ENCODE peak calls at places on chromosomes 1 and 21, in four cellular contexts. One of them, this sample, is unnamed.

GRCh38 chr1:2021550-2021949 is 2.4 kb downstream of the GABRD start:
- DNase-seq in stimulated activated CD4-positive, alpha-beta T cell treated with anti-CD3 and anti-CD28 coated beads, Interleukin-1b, Interleukin-23, amount 100 ng/mL, for 1 hour: no peak
- DNase-seq in T47D: no peak
- DNase-seq in NCI-H1092 treated with DMSO at 0.1 percent for 48 hours: no peak
- DNase-seq in this sample: no peak

GRCh38 chr1:109235137-109235536 is 14.2 kb upstream of the CELSR2 start:
- DNase-seq in stimulated activated CD4-positive, alpha-beta T cell treated with anti-CD3 and anti-CD28 coated beads, Interleukin-1b, Interleukin-23, amount 100 ng/mL, for 1 hour: no peak
- DNase-seq in T47D: no peak
- DNase-seq in NCI-H1092 treated with DMSO at 0.1 percent for 48 hours: no peak
- DNase-seq in this sample: no peak

GRCh38 chr1:149845416-149845815 is 54.0 kb upstream of the BOLA1 start:
- DNase-seq in stimulated activated CD4-positive, alpha-beta T cell treated with anti-CD3 and anti-CD28 coated beads, Interleukin-1b, Interleukin-23, amount 100 ng/mL, for 1 hour: no peak
- DNase-seq in T47D: no peak
- DNase-seq in NCI-H1092 treated with DMSO at 0.1 percent for 48 hours: no peak
- DNase-seq in this sample: no peak

GRCh38 chr21:35178812-35179211 is 129.7 kb upstream of the RUNX1 start:
- DNase-seq in stimulated activated CD4-positive, alpha-beta T cell treated with anti-CD3 and anti-CD28 coated beads, Interleukin-1b, Interleukin-23, amount 100 ng/mL, for 1 hour: no peak
- DNase-seq in T47D: no peak
- DNase-seq in NCI-H1092 treated with DMSO at 0.1 percent for 48 hours: no peak
- DNase-seq in this sample: no peak

GRCh38 chr1:6450943-6451373 is 15.0 kb downstream of the TNFRSF25 start:
- DNase-seq in stimulated activated CD4-positive, alpha-beta T cell treated with anti-CD3 and anti-CD28 coated beads, Interleukin-1b, Interleukin-23, amount 100 ng/mL, for 1 hour: no peak
- DNase-seq in T47D: no peak
- DNase-seq in NCI-H1092 treated with DMSO at 0.1 percent for 48 hours: no peak
- DNase-seq in this sample: peak; percentile 80

GRCh38 chr1:186188004-186188539 is 187.0 kb downstream of the TPR start:
- DNase-seq in stimulated activated CD4-positive, alpha-beta T cell treated with anti-CD3 and anti-CD28 coated beads, Interleukin-1b, Interleukin-23, amount 100 ng/mL, for 1 hour: no peak
- DNase-seq in T47D: no peak
- DNase-seq in NCI-H1092 treated with DMSO at 0.1 percent for 48 hours: no peak
- DNase-seq in this sample: no peak

GRCh38 chr1:157967205-157967604 is 26.2 kb upstream of the KIRREL1 start:
- DNase-seq in stimulated activated CD4-positive, alpha-beta T cell treated with anti-CD3 and anti-CD28 coated beads, Interleukin-1b, Interleukin-23, amount 100 ng/mL, for 1 hour: no peak
- DNase-seq in T47D: no peak
- DNase-seq in NCI-H1092 treated with DMSO at 0.1 percent for 48 hours: no peak
- DNase-seq in this sample: no peak

GRCh38 chr1:93905734-93906133 is 3.5 kb downstream of the GCLM start:
- DNase-seq in stimulated activated CD4-positive, alpha-beta T cell treated with anti-CD3 and anti-CD28 coated beads, Interleukin-1b, Interleukin-23, amount 100 ng/mL, for 1 hour: no peak
- DNase-seq in T47D: no peak
- DNase-seq in NCI-H1092 treated with DMSO at 0.1 percent for 48 hours: no peak
- DNase-seq in this sample: peak; percentile 41

GRCh38 chr1:28737245-28738137 is 751 bp downstream of the YTHDF2 start:
- DNase-seq in stimulated activated CD4-positive, alpha-beta T cell treated with anti-CD3 and anti-CD28 coated beads, Interleukin-1b, Interleukin-23, amount 100 ng/mL, for 1 hour: no peak
- DNase-seq in T47D: peak; percentile 13
- DNase-seq in NCI-H1092 treated with DMSO at 0.1 percent for 48 hours: peak; percentile 77
- DNase-seq in this sample: peak; percentile 43

GRCh38 chr1:59310527-59310926 is 13.6 kb downstream of the FGGY start:
- DNase-seq in stimulated activated CD4-positive, alpha-beta T cell treated with anti-CD3 and anti-CD28 coated beads, Interleukin-1b, Interleukin-23, amount 100 ng/mL, for 1 hour: no peak
- DNase-seq in T47D: no peak
- DNase-seq in NCI-H1092 treated with DMSO at 0.1 percent for 48 hours: no peak
- DNase-seq in this sample: no peak

GRCh38 chr1:192475970-192476369 is 99.6 kb upstream of the RGS1 start:
- DNase-seq in stimulated activated CD4-positive, alpha-beta T cell treated with anti-CD3 and anti-CD28 coated beads, Interleukin-1b, Interleukin-23, amount 100 ng/mL, for 1 hour: no peak
- DNase-seq in T47D: no peak
- DNase-seq in NCI-H1092 treated with DMSO at 0.1 percent for 48 hours: no peak
- DNase-seq in this sample: no peak

GRCh38 chr1:22369294-22370189 is 82.1 kb upstream of the ZBTB40 start:
- DNase-seq in stimulated activated CD4-positive, alpha-beta T cell treated with anti-CD3 and anti-CD28 coated beads, Interleukin-1b, Interleukin-23, amount 100 ng/mL, for 1 hour: no peak
- DNase-seq in T47D: no peak
- DNase-seq in NCI-H1092 treated with DMSO at 0.1 percent for 48 hours: no peak
- DNase-seq in this sample: no peak

GRCh38 chr21:46000182-46000730 is 18.7 kb downstream of the COL6A1 start:
- DNase-seq in stimulated activated CD4-positive, alpha-beta T cell treated with anti-CD3 and anti-CD28 coated beads, Interleukin-1b, Interleukin-23, amount 100 ng/mL, for 1 hour: no peak
- DNase-seq in T47D: no peak
- DNase-seq in NCI-H1092 treated with DMSO at 0.1 percent for 48 hours: no peak
- DNase-seq in this sample: no peak

GRCh38 chr1:24636661-24637357 is 6.3 kb upstream of the SRRM1 start:
- DNase-seq in stimulated activated CD4-positive, alpha-beta T cell treated with anti-CD3 and anti-CD28 coated beads, Interleukin-1b, Interleukin-23, amount 100 ng/mL, for 1 hour: no peak
- DNase-seq in T47D: no peak
- DNase-seq in NCI-H1092 treated with DMSO at 0.1 percent for 48 hours: no peak
- DNase-seq in this sample: no peak

This sample was measured in HuH-7.